ENCODE peak calls at places on chromosomes 2 and 18, in four cellular contexts. V, U, T and L are unnamed samples.

GRCh38 chr2:68943581-68944568 is 8.8 kb downstream of the GKN2 start:
- DNase-seq in V (peak; percentile 81), U (peak; percentile 31), T (peak; percentile 77), L (peak; percentile 60)

GRCh38 chr2:39938035-39938835 is 159.2 kb upstream of the THUMPD2 start:
- DNase-seq in V (no peak), U (no peak), T (peak; percentile 74), L (peak; percentile 75)

GRCh38 chr2:62286089-62286785 is 90.3 kb downstream of the B3GNT2 start:
- DNase-seq in V (no peak), U (no peak), T (no peak), L (no peak)

GRCh38 chr2:197159681-197160211 is 150.8 kb downstream of the ANKRD44 start:
- DNase-seq in V (no peak), U (no peak), T (peak; percentile 91), L (peak; percentile 44)

GRCh38 chr2:106537711-106538275 is 50.6 kb downstream of the CD8B2 start:
- DNase-seq in V (peak; percentile 66), U (no peak), T (no peak), L (no peak)

GRCh38 chr2:12424820-12425219 is 291.9 kb upstream of the TRIB2 start:
- DNase-seq in V (no peak), U (no peak), T (no peak), L (no peak)

GRCh38 chr2:235605306-235605998 is 111.6 kb downstream of the AGAP1 start:
- DNase-seq in V (peak; percentile 94), U (peak; percentile 80), T (peak; percentile 99), L (peak; percentile 96)

GRCh38 chr2:88181511-88181910 is 11.4 kb downstream of the THNSL2 start:
- DNase-seq in V (no peak), U (no peak), T (peak; percentile 13), L (peak; percentile 18)

GRCh38 chr2:26243643-26244478 is 571 bp downstream of the HADHA start:
- DNase-seq in V (peak; percentile 40), U (no peak), T (peak; percentile 53), L (peak; percentile 49)

GRCh38 chr2:79782540-79782939 is 269.7 kb downstream of the CTNNA2 start:
- DNase-seq in V (peak; percentile 73), U (no peak), T (no peak), L (no peak)

GRCh38 chr2:1730047-1730937 is 14.0 kb downstream of the PXDN start:
- DNase-seq in V (peak; percentile 83), U (no peak), T (peak; percentile 91), L (peak; percentile 100)

GRCh38 chr18:47893047-47893446 is 37.4 kb downstream of the SMAD2 start:
- DNase-seq in V (no peak), U (no peak), T (no peak), L (peak; percentile 60)

GRCh38 chr2:33130544-33130943 is 183.8 kb downstream of the LTBP1 start:
- DNase-seq in V (no peak), U (no peak), T (peak; percentile 12), L (no peak)

GRCh38 chr2:196383799-196384198 is 212.4 kb upstream of the STK17B start:
- DNase-seq in V (no peak), U (no peak), T (no peak), L (no peak)

GRCh38 chr2:27811768-27812167 is 40.2 kb downstream of the MRPL33 start:
- DNase-seq in V (no peak), U (no peak), T (no peak), L (peak; percentile 39)

GRCh38 chr2:103959174-103960125 is 894.5 kb upstream of the POU3F3 start:
- DNase-seq in V (peak; percentile 76), U (peak; percentile 35), T (peak; percentile 10), L (peak; percentile 0)

GRCh38 chr2:21256006-21256405 is 132.2 kb downstream of the TDRD15 start:
- DNase-seq in V (peak; percentile 60), U (peak; percentile 47), T (peak; percentile 56), L (no peak)

GRCh38 chr2:61470122-61470951 is 550 bp downstream of the USP34 start:
- DNase-seq in V (peak; percentile 96), U (peak; percentile 84), T (peak; percentile 69), L (peak; percentile 82)

GRCh38 chr2:64987001-64987962 is 1.9 kb upstream of the SLC1A4 start:
- DNase-seq in V (no peak), U (no peak), T (peak; percentile 32), L (peak; percentile 20)

GRCh38 chr2:64989126-64989981 is at the start of gene SLC1A4:
- DNase-seq in V (peak; percentile 74), U (peak; percentile 85), T (peak; percentile 82), L (peak; percentile 90)

GRCh38 chr2:64989982-64990614 is 899 bp downstream of the SLC1A4 start:
- DNase-seq in V (peak; percentile 28), U (no peak), T (no peak), L (no peak)

GRCh38 chr2:64987963-64988419 is 1.2 kb upstream of the SLC1A4 start:
- DNase-seq in V (no peak), U (no peak), T (no peak), L (peak; percentile 95)

GRCh38 chr2:64988420-64989125 is 626 bp upstream of the SLC1A4 start:
- DNase-seq in V (peak; percentile 77), U (peak; percentile 61), T (peak; percentile 90), L (peak; percentile 86)
- TF ChIP-seq CTCF in V (peak; percentile 26), U (no peak), T (peak; percentile 8), L (peak; percentile 39)

GRCh38 chr2:71467180-71467815 is 13.9 kb downstream of the DYSF start:
- DNase-seq in V (no peak), U (no peak), T (no peak), L (no peak)

GRCh38 chr2:71465356-71465755 is 12.0 kb downstream of the DYSF start:
- DNase-seq in V (no peak), U (no peak), T (no peak), L (no peak)

GRCh38 chr2:71464389-71464788 is 11.0 kb downstream of the DYSF start:
- DNase-seq in V (no peak), U (no peak), T (no peak), L (no peak)

GRCh38 chr2:71466301-71467179 is 13.2 kb downstream of the DYSF start:
- DNase-seq in V (peak; percentile 74), U (peak; percentile 13), T (peak; percentile 48), L (peak; percentile 27)

DNA sequence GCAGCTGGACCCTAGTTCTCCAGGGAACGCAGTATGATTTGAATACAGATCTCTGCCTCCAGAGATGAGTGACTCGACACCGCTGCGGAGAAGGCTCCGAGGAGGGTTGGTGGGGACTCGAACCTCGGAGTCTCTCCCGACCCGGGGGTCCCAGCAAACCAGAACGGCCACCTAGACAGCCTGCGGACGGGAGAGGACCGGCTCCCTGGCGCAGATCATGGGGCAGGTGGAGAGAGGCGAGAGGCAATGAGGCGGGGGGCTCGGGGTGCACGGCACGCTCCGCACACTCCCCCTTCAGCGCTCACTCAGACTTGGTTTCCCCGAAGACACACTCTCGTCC is 12.6 kb downstream of the DYSF start:
- DNase-seq in V (no peak), U (no peak), T (no peak), L (no peak)
- H3K4me3 ChIP-seq in V (peak overlapping the region; percentile 61), U (no peak overlapping the region), T (peak overlapping the region; percentile 66), L (peak overlapping the region; percentile 69)

GRCh38 chr2:211453311-211453894 is 897.0 kb downstream of the CPS1 start:
- DNase-seq in V (no peak), U (no peak), T (no peak), L (no peak)

GRCh38 chr2:211447545-211447944 is 891.1 kb downstream of the CPS1 start:
- DNase-seq in V (no peak), U (no peak), T (no peak), L (no peak)

GRCh38 chr2:211454684-211455083 is 898.3 kb downstream of the CPS1 start:
- DNase-seq in V (peak; percentile 74), U (no peak), T (no peak), L (no peak)

GRCh38 chr2:211451642-211452041 is 895.2 kb downstream of the CPS1 start:
- DNase-seq in V (no peak), U (no peak), T (no peak), L (no peak)

DNA sequence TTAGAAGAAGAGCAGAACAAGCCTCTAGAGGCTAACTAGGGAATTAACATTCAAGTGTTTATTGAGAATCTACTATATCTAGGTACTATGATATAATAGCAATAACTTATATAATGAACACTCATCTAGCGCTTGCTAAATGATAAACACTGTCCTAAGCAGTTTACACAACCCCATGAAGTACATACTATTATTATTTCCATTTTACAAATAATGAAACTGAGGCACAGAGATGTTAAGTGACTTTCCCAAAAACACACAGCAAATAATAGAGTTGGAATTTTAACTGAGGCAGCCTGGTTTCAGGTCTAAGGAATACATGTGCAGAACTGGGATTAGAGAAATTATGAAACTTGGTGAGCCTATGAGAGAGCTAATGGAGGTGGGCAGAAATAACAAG is 893.4 kb downstream of the CPS1 start:
- DNase-seq in V (no peak), U (no peak), T (no peak), L (no peak)
- TF ChIP-seq CTCF in V (no peak), U (no peak), T (no peak), L (no peak)

DNA sequence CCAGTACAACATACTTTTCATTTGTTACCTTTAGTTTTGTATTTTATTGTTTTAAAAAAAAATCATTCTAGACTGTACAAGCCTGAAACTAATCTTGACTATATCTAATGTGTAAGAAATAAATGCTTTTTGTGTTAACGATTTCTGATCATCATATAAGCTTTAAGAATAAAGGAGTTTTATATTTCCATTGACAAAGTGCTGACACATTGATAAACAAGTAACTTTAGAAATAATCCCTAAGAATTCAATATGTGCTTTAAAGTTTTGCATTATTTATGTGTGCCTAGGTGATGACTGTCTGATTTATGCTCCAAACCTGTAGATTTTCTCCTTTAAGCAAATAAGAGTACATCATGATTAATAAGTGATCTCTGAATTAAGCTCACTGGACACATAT is 247.2 kb upstream of the BOD1L2 start:
- DNase-seq in V (no peak), U (no peak), T (no peak), L (no peak)
- H3K4me3 ChIP-seq in V (no peak overlapping the region), U (no peak overlapping the region), T (no peak overlapping the region), L (no peak overlapping the region)

DNA sequence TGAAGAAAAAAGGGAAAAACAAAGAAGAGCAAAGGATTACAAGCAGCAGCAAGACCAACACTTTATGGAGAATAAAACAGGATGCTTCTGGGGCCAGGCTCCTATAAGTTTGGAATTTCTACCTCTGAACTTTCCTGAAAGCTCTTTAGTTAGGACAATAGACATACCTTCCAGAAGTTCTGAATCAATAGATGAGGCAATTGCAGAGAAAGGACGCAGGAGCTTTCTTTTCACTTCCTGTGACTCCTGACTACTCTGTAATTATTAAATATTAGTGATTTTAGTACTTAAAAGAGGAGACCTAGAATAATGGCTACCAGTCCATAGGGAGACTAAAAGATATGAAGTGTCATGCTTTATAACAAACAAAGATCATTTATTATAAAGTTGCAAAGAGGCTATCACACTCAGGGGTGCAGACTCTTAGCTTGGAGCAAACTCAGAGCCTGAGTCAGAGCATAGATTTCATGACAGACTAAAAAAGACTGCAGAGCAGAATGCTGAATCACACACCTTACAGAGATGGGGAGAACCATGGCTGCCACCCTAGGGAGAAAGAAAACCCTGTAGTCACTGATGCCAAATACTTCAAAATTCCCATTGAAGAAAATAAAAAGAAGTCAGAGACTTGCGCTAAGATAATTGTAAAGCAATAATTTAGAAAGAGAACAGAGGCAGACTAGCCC is 52.5 kb upstream of the FAM136A start:
- DNase-seq in V (no peak), U (no peak), T (peak; percentile 67), L (no peak)
- TF ChIP-seq CTCF in V (no peak), U (no peak), T (no peak), L (no peak)